ENCODE peak calls at places on chromosome 18, in five cellular contexts. U, S, V, I and H are unnamed samples.

GRCh38 chr18:73414598-73414997 is 546.8 kb upstream of the NETO1 start:
- DNase-seq in S (no peak), I (no peak), U (no peak), V (no peak), H (no peak)

GRCh38 chr18:26863122-26863879 is 2.2 kb downstream of the AQP4 start:
- DNase-seq in U (peak; percentile 71), V (no peak), I (no peak), S (no peak), H (peak; percentile 64)

GRCh38 chr18:36075862-36076587 is 8.7 kb upstream of the RPRD1A start:
- DNase-seq in S (no peak), I (peak; percentile 58), V (peak; percentile 86), U (no peak), H (peak; percentile 42)

GRCh38 chr18:77114564-77115391 is 17.8 kb downstream of the MBP start:
- DNase-seq in I (peak; percentile 65), S (no peak), V (no peak), U (no peak), H (peak; percentile 88)

GRCh38 chr18:43888601-43889000 is 611.3 kb upstream of the SYT4 start:
- DNase-seq in I (peak; percentile 16), U (no peak), V (no peak), S (no peak), H (no peak)

GRCh38 chr18:49899647-49900330 is 86.5 kb upstream of the ACAA2 start:
- DNase-seq in V (no peak), I (no peak), S (peak; percentile 16), U (peak; percentile 27), H (no peak)

GRCh38 chr18:61666876-61667590 is 225.8 kb downstream of the RNF152 start:
- DNase-seq in U (no peak), S (no peak), V (no peak), I (no peak), H (no peak)

GRCh38 chr18:71707985-71708500 is 836.1 kb downstream of the CBLN2 start:
- DNase-seq in U (no peak), I (no peak), V (no peak), S (no peak), H (no peak)

GRCh38 chr18:56648307-56648706 is 2.9 kb upstream of the WDR7 start:
- DNase-seq in I (no peak), S (no peak), U (no peak), V (no peak), H (no peak)

GRCh38 chr18:51098082-51098481 is 68.1 kb downstream of the SMAD4 start:
- DNase-seq in V (no peak), S (no peak), I (no peak), U (no peak), H (no peak)

GRCh38 chr18:48879008-48879431 is 71.7 kb downstream of the SMAD7 start:
- DNase-seq in U (no peak), I (no peak), S (no peak), V (peak; percentile 86), H (peak; percentile 60)

GRCh38 chr18:54765636-54766035 is 62.6 kb upstream of the RAB27B start:
- DNase-seq in U (no peak), I (no peak), V (peak; percentile 84), S (no peak), H (no peak)

GRCh38 chr18:51290864-51291263 is 93.4 kb upstream of the MEX3C start:
- DNase-seq in U (no peak), S (no peak), I (no peak), V (no peak), H (no peak)

GRCh38 chr18:10398571-10398970 is 55.9 kb upstream of the APCDD1 start:
- DNase-seq in U (no peak), V (no peak), I (no peak), S (no peak), H (no peak)

GRCh38 chr18:3397031-3397750 is 52.8 kb upstream of the TGIF1 start:
- DNase-seq in S (no peak), I (no peak), U (no peak), V (peak; percentile 83), H (no peak)

GRCh38 chr18:55830490-55830889 is 242.5 kb upstream of the TCF4 start:
- DNase-seq in S (no peak), U (no peak), I (no peak), V (no peak), H (no peak)

GRCh38 chr18:4544131-4544530 is 89.0 kb upstream of the DLGAP1 start:
- DNase-seq in U (no peak), V (no peak), I (no peak), S (no peak), H (peak; percentile 11)

GRCh38 chr18:25164211-25164836 is 187.6 kb downstream of the ZNF521 start:
- DNase-seq in U (no peak), S (peak; percentile 40), V (no peak), I (no peak), H (no peak)

GRCh38 chr18:72107647-72108046 is 436.5 kb downstream of the CBLN2 start:
- DNase-seq in S (no peak), I (peak; percentile 21), V (no peak), U (peak; percentile 84), H (peak; percentile 13)

GRCh38 chr18:49013961-49014604 is 63.3 kb upstream of the SMAD7 start:
- DNase-seq in I (no peak), V (peak; percentile 28), S (no peak), U (no peak), H (peak; percentile 4)

GRCh38 chr18:48621240-48621639 is 82.4 kb downstream of the CTIF start:
- DNase-seq in V (no peak), U (no peak), S (no peak), I (peak; percentile 82), H (peak; percentile 38)

GRCh38 chr18:44229693-44230108 is 451.0 kb upstream of the SETBP1 start:
- DNase-seq in V (no peak), S (no peak), I (peak; percentile 69), U (no peak), H (peak; percentile 57)

GRCh38 chr18:40935423-40935822 is 1019.6 kb upstream of the PIK3C3 start:
- DNase-seq in S (peak; percentile 28), I (no peak), U (peak; percentile 57), V (no peak), H (peak; percentile 44)

GRCh38 chr18:74734013-74734444 is 136.4 kb downstream of the ZNF407 start:
- DNase-seq in I (no peak), V (no peak), U (no peak), S (no peak), H (peak; percentile 20)

GRCh38 chr18:12253517-12254136 is 534 bp upstream of the CIDEA start:
- DNase-seq in I (no peak), V (no peak), U (peak; percentile 44), S (no peak), H (no peak)

GRCh38 chr18:48975817-48976649 is 25.3 kb upstream of the SMAD7 start:
- DNase-seq in I (peak; percentile 40), V (peak; percentile 49), U (peak; percentile 81), S (peak; percentile 69), H (peak; percentile 90)

GRCh38 chr18:75524852-75525251 is 97.3 kb upstream of the SMIM21 start:
- DNase-seq in V (no peak), S (no peak), I (no peak), U (no peak), H (no peak)

GRCh38 chr18:39105095-39105494 is 1539.5 kb upstream of the CELF4 start:
- DNase-seq in S (no peak), V (no peak), U (no peak), I (no peak), H (no peak)

GRCh38 chr18:25646971-25647370 is 295.0 kb upstream of the ZNF521 start:
- DNase-seq in I (peak; percentile 94), V (no peak), U (no peak), S (no peak), H (no peak)

GRCh38 chr18:57797209-57797651 is 5.9 kb downstream of the ATP8B1 start:
- DNase-seq in V (peak; percentile 72), I (no peak), U (peak; percentile 25), S (no peak), H (peak; percentile 84)

GRCh38 chr18:53544926-53545325 is 679.5 kb downstream of the MBD2 start:
- DNase-seq in S (no peak), U (no peak), V (no peak), I (no peak), H (no peak)

DNA sequence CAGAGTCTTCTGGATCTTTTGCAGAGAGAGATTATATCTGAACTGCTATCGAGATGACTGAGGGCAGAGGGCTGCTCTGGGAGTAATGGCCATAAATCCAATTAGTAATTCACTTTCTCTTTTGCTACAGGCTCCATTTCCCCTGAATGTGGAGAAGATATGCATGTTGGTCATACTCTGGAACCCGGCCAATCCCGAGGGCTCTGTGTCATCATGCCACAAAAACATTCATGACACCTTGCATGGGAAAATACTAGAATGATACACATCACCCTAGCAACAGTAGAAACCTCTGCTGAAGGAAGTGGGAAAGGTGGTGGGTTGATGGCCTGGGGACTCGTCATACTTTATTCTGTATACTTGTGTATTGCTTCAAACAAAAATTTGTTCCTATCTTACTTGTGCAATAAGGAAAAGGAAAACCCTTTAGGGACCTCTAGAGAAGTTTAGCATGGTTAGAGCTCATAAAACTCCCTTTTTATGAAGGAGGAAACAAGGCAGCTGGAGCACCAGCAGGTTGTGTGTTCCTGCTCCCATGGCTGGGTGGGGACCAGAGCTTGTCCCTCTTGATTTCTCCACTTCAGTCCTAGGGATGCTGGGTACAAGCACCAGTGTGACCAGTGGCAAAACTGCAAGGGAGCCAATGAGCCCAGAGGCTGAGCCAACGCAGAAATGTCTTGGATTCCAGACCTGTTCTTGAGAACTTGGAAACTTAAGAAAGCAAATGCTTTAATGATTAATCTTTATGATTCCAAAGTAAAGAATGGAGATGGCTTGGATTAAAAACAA is 25.9 kb downstream of the CTAGE1 start:
- DNase-seq in U (no peak), S (no peak), V (peak; percentile 60), I (peak; percentile 92), H (peak; percentile 65)
- TF ChIP-seq EZH2 in U (no peak), S (no peak), V (no peak), I (no peak), H (no peak)

GRCh38 chr18:8426401-8426800 is 182.8 kb upstream of the RAB12 start:
- DNase-seq in V (no peak), S (no peak), U (peak; percentile 44), I (no peak), H (no peak)
- TF ChIP-seq CTCF in V (peak; percentile 57), S (peak; percentile 32), U (peak; percentile 63), I (peak; percentile 7), H (no peak)

GRCh38 chr18:2035056-2035455 is 536.2 kb downstream of the METTL4 start:
- DNase-seq in S (no peak), U (no peak), V (no peak), I (no peak), H (no peak)

GRCh38 chr18:2036136-2036535 is 535.2 kb downstream of the METTL4 start:
- DNase-seq in I (peak; percentile 23), U (no peak), S (no peak), V (no peak), H (no peak)

GRCh38 chr18:2040279-2040678 is 531.0 kb downstream of the METTL4 start:
- DNase-seq in U (no peak), I (no peak), S (no peak), V (no peak), H (no peak)
- TF ChIP-seq EZH2 in U (no peak), I (no peak), S (no peak), V (no peak), H (no peak)

GRCh38 chr18:24010673-24011072 is 3.9 kb upstream of the TTC39C start:
- DNase-seq in S (no peak), V (no peak), U (no peak), I (no peak), H (no peak)

GRCh38 chr18:24009651-24010333 is 4.8 kb upstream of the TTC39C start:
- DNase-seq in V (no peak), U (no peak), I (no peak), S (peak; percentile 64), H (no peak)

GRCh38 chr18:24011095-24011917 is 3.2 kb upstream of the TTC39C start:
- DNase-seq in I (no peak), S (no peak), V (no peak), U (peak; percentile 15), H (no peak)

GRCh38 chr18:24006731-24007308 is 7.7 kb upstream of the TTC39C start:
- DNase-seq in U (no peak), V (no peak), S (no peak), I (no peak), H (no peak)

GRCh38 chr18:24009246-24009645 is 5.3 kb upstream of the TTC39C start:
- DNase-seq in S (no peak), V (no peak), I (no peak), U (no peak), H (no peak)
- TF ChIP-seq CTCF in S (no peak), V (no peak), I (no peak), U (no peak), H (no peak)